ENCODE peak calls at places on chromosome 19, in five cellular contexts. N, P, B, K and S are unnamed samples. For H3K27me3, the result is how much of the 10 kb centered on the place peaks cover.

GRCh38 chr19:12639901-12640613 is 26.5 kb downstream of the MAN2B1 start:
- DNase-seq in N (peak), P (peak), B (peak), K (peak), S (peak)

GRCh38 chr19:27652281-27652680 is 1560.7 kb downstream of the UQCRFS1 start:
- DNase-seq in N (no peak), P (no peak), K (no peak), B (no peak), S (no peak)

GRCh38 chr19:2706251-2706650 is 3.8 kb upstream of the GNG7 start:
- DNase-seq in N (no peak), B (no peak), K (no peak), P (no peak), S (no peak)

GRCh38 chr19:12244370-12244769 is 50.3 kb downstream of the ZNF44 start:
- DNase-seq in P (no peak), B (no peak), N (no peak), K (no peak), S (no peak)

GRCh38 chr19:34224996-34225658 is 29.2 kb upstream of the GARRE1 start:
- DNase-seq in N (no peak), K (no peak), B (no peak), P (no peak), S (no peak)

GRCh38 chr19:4199699-4200293 is 17.3 kb downstream of the ANKRD24 start:
- DNase-seq in P (no peak), K (no peak), B (no peak), N (no peak), S (no peak)

GRCh38 chr19:1566392-1567115 is 1.6 kb downstream of the MEX3D start:
- DNase-seq in K (peak), B (peak), N (peak), P (no peak), S (no peak)

GRCh38 chr19:3251229-3251628 is 26.8 kb downstream of the CELF5 start:
- DNase-seq in P (no peak), B (no peak), K (no peak), N (no peak), S (no peak)

GRCh38 chr19:4971424-4971793 is 2.5 kb downstream of the KDM4B start:
- DNase-seq in B (no peak), K (no peak), P (no peak), N (peak), S (no peak)

GRCh38 chr19:4568884-4569283 is 9.4 kb upstream of the SEMA6B start:
- DNase-seq in P (no peak), N (no peak), K (no peak), B (no peak), S (no peak)

GRCh38 chr19:53432088-53432661 is 391 bp downstream of the ZNF761 start:
- DNase-seq in K (peak), B (no peak), P (no peak), N (peak), S (no peak)

GRCh38 chr19:37251308-37252229 is 33.6 kb downstream of the ZNF383 start:
- DNase-seq in N (peak), K (peak), B (peak), P (no peak), S (no peak)

GRCh38 chr19:42075364-42075615 is 676 bp upstream of the ZNF574 start:
- DNase-seq in N (no peak), B (no peak), P (no peak), K (no peak), S (no peak)

GRCh38 chr19:1206733-1207301 is 1.2 kb downstream of the STK11 start:
- DNase-seq in P (no peak), K (no peak), B (no peak), N (no peak), S (no peak)

GRCh38 chr19:43470288-43470687 is 4.9 kb upstream of the LYPD3 start:
- DNase-seq in K (no peak), B (no peak), N (no peak), P (no peak), S (no peak)

GRCh38 chr19:932647-933552 is 7.1 kb downstream of the ARID3A start:
- DNase-seq in N (peak), B (no peak), P (no peak), K (peak), S (no peak)

GRCh38 chr19:38713227-38713649 is 31.0 kb downstream of the CAPN12 start:
- DNase-seq in P (no peak), K (peak), B (no peak), N (no peak), S (no peak)

GRCh38 chr19:38017504-38018150 is 110.6 kb downstream of the SIPA1L3 start:
- DNase-seq in B (no peak), P (no peak), K (no peak), N (no peak), S (no peak)

GRCh38 chr19:961866-962620 is 22.1 kb upstream of the WDR18 start:
- DNase-seq in B (no peak), N (no peak), K (no peak), P (no peak), S (no peak)

GRCh38 chr19:20167020-20167644 is at the start of gene ZNF486:
- DNase-seq in N (peak), B (peak), K (peak), P (no peak), S (peak)

GRCh38 chr19:858868-859843 is at the start of gene CFD:
- DNase-seq in N (no peak), K (no peak), B (no peak), P (no peak), S (no peak)

DNA sequence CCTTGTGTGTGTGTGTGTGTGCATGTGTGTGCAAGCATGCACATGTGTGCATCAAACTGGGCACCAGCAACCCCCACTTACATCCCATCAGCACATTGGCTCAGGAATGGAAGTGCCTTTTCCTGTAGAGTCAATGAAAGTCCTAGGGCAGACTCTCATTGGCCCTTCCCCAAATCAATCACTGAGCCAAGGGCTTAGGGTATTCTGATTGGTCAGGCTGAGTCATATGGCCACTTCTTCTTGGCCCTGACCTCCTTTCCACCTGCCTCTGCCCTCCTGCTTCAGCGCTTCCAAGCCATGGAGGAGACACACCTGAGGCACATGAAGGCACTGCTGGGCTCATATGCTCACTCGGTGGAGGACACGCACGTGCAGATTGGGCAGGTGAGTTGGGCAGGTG is 20.9 kb downstream of the FCHO1 start:
- DNase-seq in P (no peak), B (no peak), N (no peak), K (no peak), S (no peak)
- H3K4me3 ChIP-seq in P (no peak), B (no peak), N (no peak), K (no peak), S (no peak)

DNA sequence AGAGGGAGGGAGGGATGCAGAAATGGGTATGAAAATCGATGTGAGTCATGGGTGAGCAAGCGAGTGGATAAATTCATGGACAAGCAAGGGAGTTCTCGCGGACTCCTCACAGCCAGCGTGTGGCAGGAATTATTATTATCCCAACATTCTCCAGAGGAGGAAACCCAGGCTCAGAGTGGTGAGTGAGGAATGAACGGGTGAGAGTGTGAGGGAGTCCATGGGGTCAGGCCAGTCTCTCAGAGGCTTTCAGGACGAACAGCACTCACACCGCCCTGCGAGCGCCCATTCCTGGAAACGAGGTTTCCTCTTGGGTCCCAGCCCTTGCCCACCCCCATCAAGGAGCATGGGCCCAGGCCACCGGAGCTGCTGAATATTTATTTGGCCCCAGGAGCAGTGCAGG is 6.3 kb upstream of the DNAAF3 start:
- DNase-seq in K (no peak), B (no peak), N (no peak), P (no peak), S (no peak)
- H3K27me3 ChIP-seq in K (under half), B (under half), N (under half), P (under half), S (under half)

DNA sequence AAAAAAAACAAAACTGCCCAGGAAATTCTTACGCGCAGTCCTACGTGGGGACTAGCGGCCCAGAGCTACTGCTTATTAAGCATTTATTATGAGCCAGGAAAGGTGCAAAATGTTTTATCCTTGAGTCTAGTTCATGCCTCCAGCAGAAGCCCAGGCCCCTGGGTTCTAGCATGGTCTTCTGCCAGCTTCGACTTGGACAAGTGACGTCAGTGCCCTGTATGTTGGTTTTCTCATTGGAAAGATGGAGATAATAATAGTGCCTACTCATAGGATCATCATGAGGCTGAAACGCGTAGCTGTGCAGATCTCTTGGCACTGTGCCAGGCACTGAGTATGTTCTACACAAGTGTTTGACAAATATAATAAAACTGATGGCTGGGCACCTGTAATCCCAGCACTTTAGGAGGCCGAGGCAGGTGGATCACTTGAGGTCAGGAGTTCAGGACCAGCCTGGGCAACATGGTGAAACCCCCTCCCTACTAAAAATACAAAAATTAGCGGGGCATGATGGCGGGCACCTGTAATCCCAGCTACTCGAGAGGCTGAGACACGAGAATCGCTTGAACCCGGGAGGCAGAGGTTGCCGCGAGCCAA is 12.4 kb upstream of the SULT2B1 start:
- DNase-seq in B (peak), N (peak), K (no peak), P (no peak), S (no peak)
- H3K4me3 ChIP-seq in B (no peak), N (no peak), K (no peak), P (no peak), S (no peak)

GRCh38 chr19:6772866-6773322 is 386 bp downstream of the VAV1 start:
- DNase-seq in B (no peak), P (no peak), K (no peak), N (no peak), S (no peak)
- H3K27me3 ChIP-seq in B (under half), P (under half), K (under half), N (under half), S (under half)

GRCh38 chr19:47381121-47381520 is 32.0 kb downstream of the DHX34 start:
- DNase-seq in B (no peak), N (no peak), P (no peak), K (no peak), S (no peak)
- H3K4me3 ChIP-seq in B (no peak), N (no peak), P (no peak), K (no peak), S (no peak)

DNA sequence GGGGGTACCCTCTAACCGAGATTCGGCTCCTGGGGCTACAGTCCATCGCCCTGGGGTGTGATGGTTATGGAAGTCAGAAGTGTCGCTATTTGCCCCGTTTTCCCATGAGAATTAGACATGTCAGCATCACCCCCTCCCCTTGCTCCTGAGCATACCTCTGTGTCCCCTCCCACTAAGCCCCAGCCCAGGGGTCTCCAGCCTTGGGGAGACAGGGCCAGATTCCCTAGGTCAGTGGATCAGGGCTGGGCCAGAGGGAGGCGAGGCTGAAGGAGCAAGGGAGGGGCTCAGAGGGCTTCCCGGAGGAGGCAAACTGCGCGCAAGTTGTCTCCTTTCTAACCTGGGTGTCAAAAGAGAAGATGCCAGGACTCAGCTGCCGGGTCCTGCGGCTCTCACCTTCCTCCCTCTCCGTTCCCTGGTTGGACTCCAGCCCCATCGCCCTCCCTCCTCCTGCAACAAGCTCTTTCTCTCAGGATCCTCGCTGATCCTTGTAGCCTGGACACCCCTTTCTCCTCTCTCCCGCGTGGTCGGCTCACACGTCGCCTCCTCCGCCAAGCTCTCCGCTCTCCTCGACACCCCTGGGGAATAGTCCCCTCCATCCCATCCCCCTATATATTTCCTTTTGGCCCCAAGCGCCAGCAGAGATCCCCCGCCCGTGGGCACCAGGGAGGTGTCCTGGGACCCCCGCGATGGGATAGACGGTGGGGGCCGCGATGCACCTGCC is 459 bp upstream of the TMEM59L start:
- DNase-seq in B (no peak), K (no peak), P (no peak), N (no peak), S (no peak)
- H3K27me3 ChIP-seq in B (half or more), K (under half), P (under half), N (under half), S (half or more)

DNA sequence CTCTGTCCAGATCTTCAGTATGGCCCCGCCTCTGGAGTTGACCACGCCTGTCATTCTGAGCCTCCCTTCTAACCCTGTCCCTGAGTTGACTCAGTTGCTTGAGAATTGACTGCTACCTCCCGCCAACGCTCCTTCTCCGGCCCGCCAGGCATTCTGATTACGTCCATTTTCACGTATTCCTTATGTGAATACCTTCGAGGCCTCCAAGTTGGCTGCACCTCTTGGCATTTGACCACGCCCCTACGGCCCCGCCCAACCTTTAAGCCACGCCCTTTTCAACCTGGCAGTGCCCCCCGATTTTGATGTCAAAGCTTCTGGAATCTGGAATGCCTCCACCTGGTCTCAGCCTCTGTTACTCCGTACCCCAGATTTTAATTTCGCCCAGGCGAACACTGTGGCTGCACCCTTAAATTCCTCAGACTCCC is 1.7 kb upstream of the EML2 start:
- DNase-seq in P (peak), N (no peak), K (no peak), B (no peak), S (no peak)
- H3K4me3 ChIP-seq in P (peak), N (no peak), K (no peak), B (no peak), S (peak)

GRCh38 chr19:10009714-10010224 is 535 bp downstream of the COL5A3 start:
- DNase-seq in N (no peak), K (no peak), B (no peak), P (no peak), S (no peak)

GRCh38 chr19:10009269-10009665 is 1.0 kb downstream of the COL5A3 start:
- DNase-seq in K (peak), P (no peak), B (no peak), N (peak), S (peak)

GRCh38 chr19:10011974-10012373 is 1.3 kb upstream of the RDH8 start:
- DNase-seq in P (no peak), K (no peak), N (no peak), B (no peak), S (no peak)

GRCh38 chr19:10010247-10010691 is at the start of gene COL5A3:
- DNase-seq in N (peak), P (no peak), B (peak), K (peak), S (no peak)

GRCh38 chr19:10010939-10011338 is 635 bp upstream of the COL5A3 start:
- DNase-seq in N (no peak), P (no peak), B (no peak), K (no peak), S (no peak)
- H3K27me3 ChIP-seq in N (under half), P (half or more), B (under half), K (under half), S (under half)

GRCh38 chr19:50555447-50556235 is 12.6 kb downstream of the LRRC4B start:
- DNase-seq in K (no peak), P (no peak), N (no peak), B (no peak), S (no peak)
- H3K4me3 ChIP-seq in K (no peak), P (peak), N (no peak), B (peak), S (no peak)